ENCODE peak calls at places on chromosome 2, in six cellular contexts. S is prostate gland; Q is A549; X is activated CD8-positive, alpha-beta T cell treated with anti-CD3 and anti-CD28 coated beads for 36 hours; G is fibroblast of mammary gland; T is sigmoid colon. H is an unnamed sample.

GRCh38 chr2:25478736-25479135 is 137.0 kb upstream of the DNMT3A start:
- DNase-seq in X (no peak), T (no peak), Q (no peak), S (no peak), G (no peak), H (no peak)

GRCh38 chr2:65539633-65540032 is 107.2 kb upstream of the SPRED2 start:
- DNase-seq in G (no peak), T (no peak), X (no peak), Q (no peak), S (no peak), H (no peak)

GRCh38 chr2:171522057-171522803 is at the start of gene CYBRD1:
- DNase-seq in T (peak), S (peak), Q (peak), X (peak), G (peak), H (peak)

GRCh38 chr2:74501335-74502071 is 2.1 kb upstream of the LBX2 start:
- DNase-seq in Q (no peak), G (no peak), X (no peak), S (no peak), T (no peak), H (no peak)

GRCh38 chr2:46001290-46001689 is 295.9 kb upstream of the EPAS1 start:
- DNase-seq in Q (no peak), S (no peak), G (no peak), X (no peak), T (no peak), H (no peak)

GRCh38 chr2:226213717-226214116 is 585.9 kb downstream of the IRS1 start:
- DNase-seq in G (peak), T (no peak), S (no peak), X (no peak), Q (peak), H (no peak)

GRCh38 chr2:180664507-180664906 is 315.9 kb upstream of the UBE2E3 start:
- DNase-seq in G (no peak), T (no peak), S (no peak), Q (no peak), X (no peak), H (no peak)

GRCh38 chr2:170843656-170844055 is 27.0 kb downstream of the GAD1 start:
- DNase-seq in Q (no peak), X (peak), T (no peak), G (peak), S (no peak), H (no peak)

GRCh38 chr2:219116776-219117646 is 43.6 kb downstream of the NHEJ1 start:
- DNase-seq in T (no peak), X (no peak), S (peak), Q (no peak), G (no peak), H (no peak)

GRCh38 chr2:128791983-128792315 is 473.3 kb upstream of the HS6ST1 start:
- DNase-seq in G (no peak), S (no peak), T (no peak), X (no peak), Q (no peak), H (no peak)

GRCh38 chr2:21047161-21048009 is 3.5 kb upstream of the APOB start:
- DNase-seq in X (no peak), Q (no peak), T (no peak), S (peak), G (no peak), H (no peak)

GRCh38 chr2:44959855-44960254 is 18.4 kb downstream of the SIX3 start:
- DNase-seq in Q (no peak), X (no peak), G (peak), T (no peak), S (no peak), H (no peak)

GRCh38 chr2:134258684-134259408 is 5.0 kb downstream of the MGAT5 start:
- DNase-seq in T (no peak), S (no peak), X (peak), G (no peak), Q (no peak), H (no peak)

GRCh38 chr2:235744161-235744560 is 250.3 kb downstream of the AGAP1 start:
- DNase-seq in X (no peak), S (no peak), G (no peak), Q (no peak), T (no peak), H (no peak)

GRCh38 chr2:143344780-143345179 is 215.6 kb downstream of the ARHGAP15 start:
- DNase-seq in S (no peak), X (no peak), Q (no peak), G (no peak), T (no peak), H (no peak)

GRCh38 chr2:176261136-176261535 is 8.1 kb upstream of the MTX2 start:
- DNase-seq in X (no peak), G (no peak), T (no peak), Q (no peak), S (no peak), H (no peak)
- TF ChIP-seq CTCF in X (no peak), G (no peak), T (no peak), Q (no peak), S (no peak), H (no peak)

GRCh38 chr2:237650455-237650850 is 23.1 kb downstream of the LRRFIP1 start:
- DNase-seq in Q (no peak), G (no peak), T (no peak), X (no peak), S (no peak), H (no peak)

GRCh38 chr2:237651761-237652160 is 24.4 kb downstream of the LRRFIP1 start:
- DNase-seq in Q (no peak), T (no peak), X (no peak), G (no peak), S (no peak), H (no peak)

GRCh38 chr2:237653791-237654558 is 26.6 kb downstream of the LRRFIP1 start:
- DNase-seq in S (no peak), X (no peak), Q (no peak), G (no peak), T (no peak), H (no peak)

GRCh38 chr2:237652854-237653253 is 25.5 kb downstream of the LRRFIP1 start:
- DNase-seq in Q (no peak), G (no peak), X (no peak), S (no peak), T (no peak), H (no peak)

GRCh38 chr2:237652181-237652580 is 24.8 kb downstream of the LRRFIP1 start:
- DNase-seq in S (no peak), Q (no peak), T (no peak), X (no peak), G (no peak), H (no peak)
- TF ChIP-seq CTCF in S (no peak), Q (no peak), T (no peak), X (no peak), G (no peak), H (no peak)

DNA sequence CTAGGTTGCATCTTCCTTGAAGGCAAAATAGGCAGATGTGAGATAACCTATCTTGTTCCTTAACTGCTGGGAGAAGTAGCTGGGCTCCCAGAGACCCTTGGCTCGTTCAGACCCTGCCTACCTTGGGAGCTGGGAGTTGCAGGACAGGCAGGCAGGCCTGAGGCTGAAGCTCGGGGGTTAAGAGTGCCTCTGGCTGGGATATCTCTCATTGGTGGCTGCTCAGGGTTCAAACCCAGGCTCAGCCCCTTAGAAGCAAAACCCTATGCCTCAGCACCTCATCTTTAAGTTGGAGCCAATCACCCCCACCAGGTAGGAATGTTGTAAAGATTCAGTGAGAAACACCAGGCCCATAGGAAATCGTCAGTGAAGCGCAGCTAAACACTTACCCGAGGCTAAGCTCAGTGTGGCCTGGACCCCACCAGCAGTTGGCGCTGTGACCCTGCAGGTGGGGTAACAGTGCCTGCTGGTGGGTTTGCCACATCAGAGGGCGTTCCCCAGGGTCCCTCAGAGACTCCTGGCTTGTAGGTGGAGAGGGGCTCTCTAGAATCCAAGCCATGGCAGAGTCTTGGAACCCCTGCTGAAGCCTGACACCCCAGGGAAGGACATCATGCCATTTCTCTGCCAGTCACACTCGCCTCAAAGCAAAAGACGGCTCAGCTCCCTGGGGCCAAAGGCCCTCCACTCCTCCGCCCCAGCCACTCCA is 54.6 kb upstream of the GPR17 start:
- DNase-seq in Q (peak), X (peak), S (peak), G (peak), T (peak), H (peak)
- TF ChIP-seq CTCF in Q (peak), X (peak), S (peak), G (peak), T (peak), H (peak)

DNA sequence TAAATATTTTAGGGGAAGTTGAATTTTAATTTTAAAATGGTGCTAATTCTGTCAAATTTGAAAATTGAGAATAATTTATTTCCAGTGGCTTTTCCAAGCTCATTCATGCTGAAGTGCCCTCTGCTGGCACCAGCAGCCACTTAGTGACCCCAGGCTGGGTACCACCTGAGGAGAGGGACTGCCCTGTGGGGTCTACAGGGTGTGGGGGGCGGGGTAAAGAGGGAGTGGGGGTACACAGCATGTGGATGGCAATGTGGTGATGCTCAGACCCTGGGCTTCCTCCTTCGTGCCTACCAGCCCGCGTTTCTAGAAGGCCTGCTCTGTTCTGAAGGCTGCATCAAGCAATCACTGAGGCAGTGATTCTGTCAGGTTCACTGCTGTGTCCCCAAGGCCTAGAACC is 45.1 kb upstream of the SCLY start:
- DNase-seq in T (no peak), G (no peak), X (no peak), S (no peak), Q (no peak), H (no peak)
- TF ChIP-seq CTCF in T (no peak), G (peak), X (no peak), S (no peak), Q (peak), H (peak)

H was measured in GM10248.